ENCODE peak calls at places on chromosomes 13 and 19, in nine cellular contexts. H is NCI-H1092; W is epithelial cell of esophagus; L is naive thymus-derived CD8-positive, alpha-beta T cell; M is H54; P is activated CD8-positive, alpha-beta memory T cell treated with anti-CD3 and anti-CD28 coated beads for 1 hour; E is GF-D8; K is CD4-positive, alpha-beta T cell; X is HTR-8/SVneo. F is an unnamed sample.

GRCh38 chr19:4987692-4988370 is 18.9 kb downstream of the KDM4B start:
- DNase-seq in H (no peak), W (no peak), L (no peak), M (no peak), P (no peak), E (no peak), K (no peak), X (no peak), F (no peak)

GRCh38 chr19:46299695-46300094 is 2.9 kb downstream of the HIF3A start:
- DNase-seq in H (no peak), W (no peak), L (no peak), M (no peak), P (no peak), E (no peak), K (no peak), X (no peak), F (no peak)

GRCh38 chr13:74136089-74136658 is 2.0 kb upstream of the KLF12 start:
- DNase-seq in H (no peak), W (peak; percentile 65), L (peak; percentile 32), M (peak; percentile 15), P (peak; percentile 5), E (no peak), K (peak; percentile 12), X (no peak), F (no peak)

GRCh38 chr13:80177327-80177726 is 163.6 kb downstream of the SPRY2 start:
- DNase-seq in H (no peak), W (peak; percentile 70), L (no peak), M (no peak), P (no peak), E (no peak), K (no peak), X (no peak), F (no peak)

GRCh38 chr19:47891923-47892666 is 6.0 kb upstream of the SULT2A1 start:
- DNase-seq in H (no peak), W (no peak), L (no peak), M (no peak), P (no peak), E (no peak), K (no peak), X (no peak), F (peak; percentile 11)

GRCh38 chr19:3020321-3020960 is 8.6 kb downstream of the TLE2 start:
- DNase-seq in H (no peak), W (no peak), L (no peak), M (no peak), P (no peak), E (no peak), K (no peak), X (no peak), F (no peak)

GRCh38 chr13:78015782-78016181 is 97.2 kb upstream of the EDNRB start:
- DNase-seq in H (no peak), W (no peak), L (no peak), M (no peak), P (no peak), E (no peak), K (no peak), X (no peak), F (peak; percentile 8)

GRCh38 chr13:52345048-52345447 is 60.9 kb downstream of the THSD1 start:
- DNase-seq in H (no peak), W (peak; percentile 71), L (no peak), M (no peak), P (no peak), E (no peak), K (no peak), X (no peak), F (no peak)

GRCh38 chr19:50242586-50242985 is 39.2 kb downstream of the MYH14 start:
- DNase-seq in H (no peak), W (no peak), L (no peak), M (no peak), P (no peak), E (no peak), K (no peak), X (no peak), F (no peak)

GRCh38 chr13:94416454-94417080 is 62.9 kb downstream of the DCT start:
- DNase-seq in H (peak; percentile 78), W (peak; percentile 59), L (no peak), M (peak; percentile 9), P (no peak), E (no peak), K (no peak), X (no peak), F (peak; percentile 56)

GRCh38 chr19:55688422-55689218 is 13.6 kb downstream of the EPN1 start:
- DNase-seq in H (no peak), W (no peak), L (no peak), M (no peak), P (no peak), E (no peak), K (no peak), X (no peak), F (no peak)

GRCh38 chr13:22325761-22326160 is 654.9 kb downstream of the FGF9 start:
- DNase-seq in H (no peak), W (no peak), L (no peak), M (no peak), P (no peak), E (no peak), K (no peak), X (no peak), F (no peak)

GRCh38 chr19:43778651-43779050 is 2.1 kb downstream of the KCNN4 start:
- DNase-seq in H (peak; percentile 68), W (no peak), L (no peak), M (no peak), P (no peak), E (no peak), K (no peak), X (no peak), F (no peak)

GRCh38 chr19:1935484-1936208 is 5.3 kb upstream of the CSNK1G2 start:
- DNase-seq in H (no peak), W (peak; percentile 45), L (no peak), M (no peak), P (no peak), E (no peak), K (no peak), X (no peak), F (peak; percentile 54)

GRCh38 chr13:35940734-35941133 is 190.4 kb downstream of the DCLK1 start:
- DNase-seq in H (no peak), W (no peak), L (no peak), M (no peak), P (no peak), E (no peak), K (no peak), X (no peak), F (no peak)

GRCh38 chr13:76792680-76793334 is 93.4 kb downstream of the KCTD12 start:
- DNase-seq in H (no peak), W (peak; percentile 23), L (no peak), M (no peak), P (no peak), E (no peak), K (no peak), X (peak; percentile 2), F (no peak)

GRCh38 chr13:64993514-64994164 is 2236.5 kb downstream of the PCDH9 start:
- DNase-seq in H (no peak), W (no peak), L (no peak), M (no peak), P (no peak), E (no peak), K (no peak), X (no peak), F (peak; percentile 20)

GRCh38 chr13:98485561-98485960 is 91.3 kb downstream of the STK24 start:
- DNase-seq in H (no peak), W (no peak), L (no peak), M (no peak), P (no peak), E (no peak), K (no peak), X (no peak), F (no peak)

GRCh38 chr19:51090471-51090870 is 7.8 kb upstream of the KLK14 start:
- DNase-seq in H (no peak), W (no peak), L (no peak), M (no peak), P (no peak), E (no peak), K (no peak), X (no peak), F (no peak)

GRCh38 chr19:47176627-47177090 is 46.0 kb downstream of the SAE1 start:
- DNase-seq in H (no peak), W (peak; percentile 57), L (no peak), M (no peak), P (no peak), E (peak; percentile 36), K (peak; percentile 32), X (no peak), F (no peak)

GRCh38 chr13:39766464-39767167 is 111.2 kb downstream of the COG6 start:
- DNase-seq in H (no peak), W (peak; percentile 50), L (no peak), M (no peak), P (no peak), E (no peak), K (no peak), X (no peak), F (no peak)

GRCh38 chr19:46288896-46289588 is 7.8 kb upstream of the HIF3A start:
- DNase-seq in H (no peak), W (peak; percentile 93), L (no peak), M (peak; percentile 65), P (no peak), E (no peak), K (no peak), X (peak; percentile 48), F (peak; percentile 14)

GRCh38 chr19:47230122-47230920 is 678 bp downstream of the BBC3 start:
- DNase-seq in H (no peak), W (peak; percentile 54), L (peak; percentile 88), M (no peak), P (peak; percentile 74), E (no peak), K (peak; percentile 76), X (no peak), F (peak; percentile 75)

GRCh38 chr13:102825400-102825799 is 20.4 kb upstream of the ERCC5 start:
- DNase-seq in H (no peak), W (peak; percentile 29), L (no peak), M (no peak), P (no peak), E (no peak), K (no peak), X (no peak), F (no peak)

GRCh38 chr13:114077938-114078335 is 54.5 kb downstream of the RASA3 start:
- DNase-seq in H (no peak), W (no peak), L (no peak), M (no peak), P (no peak), E (no peak), K (no peak), X (no peak), F (no peak)

GRCh38 chr19:48752511-48753365 is at the start of gene FUT1:
- DNase-seq in H (peak; percentile 27), W (peak; percentile 96), L (peak; percentile 33), M (peak; percentile 82), P (no peak), E (no peak), K (no peak), X (peak; percentile 71), F (peak; percentile 55)

GRCh38 chr13:94674609-94675348 is 37.6 kb downstream of the SOX21 start:
- DNase-seq in H (peak; percentile 87), W (peak; percentile 70), L (peak; percentile 16), M (peak; percentile 23), P (peak; percentile 25), E (no peak), K (peak; percentile 26), X (peak; percentile 17), F (peak; percentile 62)

GRCh38 chr19:18507727-18508440 is 14.0 kb downstream of the ELL start:
- DNase-seq in H (no peak), W (no peak), L (no peak), M (no peak), P (no peak), E (no peak), K (no peak), X (no peak), F (no peak)

GRCh38 chr13:73585236-73585635 is 526.4 kb downstream of the KLF5 start:
- DNase-seq in H (no peak), W (peak; percentile 79), L (no peak), M (no peak), P (no peak), E (no peak), K (no peak), X (no peak), F (no peak)

GRCh38 chr13:41588899-41589298 is 131.5 kb downstream of the RGCC start:
- DNase-seq in H (no peak), W (peak; percentile 89), L (no peak), M (peak; percentile 30), P (no peak), E (no peak), K (no peak), X (peak; percentile 32), F (no peak)

GRCh38 chr19:5147971-5148793 is 179.3 kb downstream of the KDM4B start:
- DNase-seq in H (no peak), W (no peak), L (peak; percentile 3), M (no peak), P (no peak), E (no peak), K (no peak), X (no peak), F (no peak)